ENCODE peak calls at places on chromosomes 5 and 9, in nine cellular contexts. X is stimulated activated effector memory CD8-positive, alpha-beta T cell treated with anti-CD3 and anti-CD28 coated beads, Interleukin-12 subunit alpha, Interleukin-12 subunit beta, amount 100 ng/mL, for 72 hours; J is CD4-positive, alpha-beta memory T cell; B is MM.1S; T is NCI-H2081 treated with DMSO at 0.1 percent for 48 hours; K is AG09309; M is heart right ventricle; S is KG1; E is AG10803. G is an unnamed sample.

GRCh38 chr9:4126184-4126865 is 173.5 kb downstream of the GLIS3 start:
- DNase-seq in X (no peak), J (no peak), B (no peak), T (no peak), K (peak), M (no peak), S (no peak), E (peak), G (peak)

GRCh38 chr5:1732238-1732880 is 67.3 kb downstream of the MRPL36 start:
- DNase-seq in X (no peak), J (no peak), B (no peak), T (no peak), K (no peak), M (peak), S (no peak), E (no peak), G (no peak)

GRCh38 chr5:91293131-91293530 is 90.0 kb downstream of the ARRDC3 start:
- DNase-seq in X (no peak), J (no peak), B (peak), T (no peak), K (no peak), M (no peak), S (no peak), E (peak), G (no peak)

GRCh38 chr9:127503947-127504886 is 52.9 kb downstream of the LRSAM1 start:
- DNase-seq in X (peak), J (peak), B (peak), T (peak), K (no peak), M (peak), S (peak), E (peak), G (no peak)

GRCh38 chr5:74026310-74026709 is 400.3 kb downstream of the ARHGEF28 start:
- DNase-seq in X (no peak), J (peak), B (no peak), T (no peak), K (no peak), M (no peak), S (no peak), E (no peak), G (no peak)

GRCh38 chr5:5900350-5900749 is 477.9 kb downstream of the ICE1 start:
- DNase-seq in X (no peak), J (no peak), B (no peak), T (no peak), K (no peak), M (no peak), S (no peak), E (no peak), G (no peak)

GRCh38 chr9:15136646-15137045 is 170.4 kb downstream of the TTC39B start:
- DNase-seq in X (no peak), J (no peak), B (peak), T (no peak), K (no peak), M (no peak), S (no peak), E (no peak), G (no peak)

GRCh38 chr5:161966544-161966943 is 101.0 kb upstream of the GABRG2 start:
- DNase-seq in X (no peak), J (no peak), B (peak), T (no peak), K (no peak), M (no peak), S (no peak), E (no peak), G (no peak)

GRCh38 chr5:83096660-83097334 is 19.4 kb downstream of the XRCC4 start:
- DNase-seq in X (no peak), J (no peak), B (no peak), T (no peak), K (no peak), M (no peak), S (no peak), E (peak), G (no peak)

GRCh38 chr5:72032769-72033168 is 74.5 kb upstream of the MAP1B start:
- DNase-seq in X (no peak), J (no peak), B (no peak), T (no peak), K (no peak), M (no peak), S (no peak), E (no peak), G (no peak)

GRCh38 chr5:136781464-136781863 is 416.1 kb upstream of the TRPC7 start:
- DNase-seq in X (no peak), J (no peak), B (no peak), T (no peak), K (peak), M (no peak), S (no peak), E (peak), G (peak)